ENCODE peak calls at places on chromosomes 12 and 14, in four cellular contexts. Z is A549, L is GM12878, C is K562. D is an unnamed sample.
A peak's percentile ranks its signal among the peaks of the same experiment; 100 is the strongest.

GRCh38 chr12:107317751-107318553 is 224.6 kb upstream of the CRY1 start:
- DNase-seq in L (no peak), Z (peak; percentile 95), C (peak; percentile 85), D (peak; percentile 95)

GRCh38 chr14:105937253-105938054 is 411.1 kb downstream of the TMEM121 start:
- DNase-seq in Z (no peak), L (no peak), C (no peak), D (no peak)

GRCh38 chr14:101226265-101226602 is 322.7 kb upstream of the RTL1 start:
- DNase-seq in Z (no peak), L (no peak), C (no peak), D (no peak)

GRCh38 chr12:102474438-102475064 is 5.8 kb downstream of the IGF1 start:
- DNase-seq in C (peak; percentile 83), L (no peak), Z (no peak), D (no peak)

GRCh38 chr12:2311001-2311778 is 258.4 kb downstream of the CACNA1C start:
- DNase-seq in Z (no peak), C (no peak), L (no peak), D (no peak)

GRCh38 chr12:77727442-77728001 is 103.2 kb upstream of the NAV3 start:
- DNase-seq in L (no peak), Z (no peak), C (no peak), D (no peak)

GRCh38 chr14:58947816-58948440 is 240.5 kb upstream of the DAAM1 start:
- DNase-seq in C (no peak), L (no peak), Z (no peak), D (peak; percentile 12)

GRCh38 chr14:97848351-97848980 is 1051.3 kb downstream of the VRK1 start:
- DNase-seq in C (no peak), L (no peak), Z (no peak), D (no peak)

GRCh38 chr14:74723134-74723533 is 10.2 kb downstream of the FCF1 start:
- DNase-seq in L (no peak), C (no peak), Z (no peak), D (no peak)

GRCh38 chr12:106271575-106272505 is 24.0 kb upstream of the CKAP4 start:
- DNase-seq in C (no peak), L (no peak), Z (no peak), D (no peak)

GRCh38 chr12:100173111-100173510 is 27.5 kb upstream of the ACTR6 start:
- DNase-seq in L (no peak), C (no peak), Z (no peak), D (no peak)

GRCh38 chr12:6460751-6461371 is 9.0 kb downstream of the TAPBPL start:
- DNase-seq in C (no peak), L (peak; percentile 59), Z (no peak), D (no peak)

GRCh38 chr12:32034045-32034444 is 72.6 kb upstream of the BICD1 start:
- DNase-seq in L (no peak), Z (no peak), C (peak; percentile 62), D (no peak)

GRCh38 chr12:112965643-112966042 is 12.7 kb upstream of the OAS2 start:
- DNase-seq in Z (no peak), L (no peak), C (no peak), D (no peak)

GRCh38 chr14:60356921-60357550 is 108.0 kb downstream of the PPM1A start:
- DNase-seq in C (no peak), L (no peak), Z (no peak), D (no peak)

GRCh38 chr12:131894313-131894860 is at the start of gene ULK1:
- DNase-seq in L (peak; percentile 16), Z (peak; percentile 96), C (peak; percentile 92), D (peak; percentile 92)

GRCh38 chr12:131893605-131894312 is 663 bp upstream of the ULK1 start:
- DNase-seq in C (no peak), L (no peak), Z (no peak), D (no peak)

GRCh38 chr12:131895640-131896079 is 1.2 kb downstream of the ULK1 start:
- DNase-seq in Z (no peak), C (peak; percentile 38), L (no peak), D (no peak)

GRCh38 chr12:131894981-131895639 is 688 bp downstream of the ULK1 start:
- DNase-seq in Z (no peak), L (no peak), C (no peak), D (peak; percentile 49)

DNA sequence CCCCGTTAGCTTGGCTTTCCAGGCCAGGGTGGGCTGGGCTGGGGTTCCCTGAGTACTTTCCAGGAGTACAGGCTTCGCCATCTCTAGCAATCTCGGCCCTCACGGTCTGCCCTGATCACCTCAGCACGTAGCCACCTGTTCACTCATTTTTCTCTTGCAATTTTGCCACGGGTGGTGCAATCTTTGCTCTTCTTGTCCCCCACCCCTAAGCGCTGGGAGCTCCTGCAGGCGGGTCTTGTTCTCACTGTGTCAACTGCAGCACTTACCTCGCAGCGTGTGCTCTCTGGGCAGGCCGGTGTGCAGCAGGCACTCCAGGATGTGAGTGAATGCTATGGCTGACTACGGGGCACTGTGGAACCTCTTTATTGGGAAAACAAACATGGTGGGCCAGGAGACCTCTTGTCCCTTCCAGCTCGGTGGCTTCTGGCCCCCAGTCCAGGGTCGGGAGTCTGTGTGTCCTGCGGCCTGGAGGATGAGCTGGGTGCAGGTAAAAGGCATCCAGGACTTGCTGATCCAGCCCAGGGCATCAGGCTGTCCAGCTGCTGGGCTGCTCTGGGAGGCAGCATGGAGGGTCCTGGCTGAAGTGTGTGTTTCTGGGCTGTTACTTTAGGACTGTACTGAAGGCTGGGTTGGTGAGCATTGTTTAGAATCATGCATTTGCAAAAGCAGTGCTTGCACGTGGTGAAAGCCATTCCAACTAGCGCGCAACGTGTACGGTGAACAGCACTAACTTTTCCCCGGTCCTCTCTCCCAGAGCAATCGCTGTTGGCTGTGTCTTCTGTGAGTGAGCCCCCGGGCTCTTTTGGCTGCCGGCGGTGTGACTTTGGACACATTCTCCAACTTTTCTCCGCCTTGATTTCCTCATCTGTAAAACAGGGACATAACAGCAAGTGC is 1.5 kb upstream of the ULK1 start:
- DNase-seq in C (no peak), Z (peak; percentile 4), L (no peak), D (no peak)
- TF ChIP-seq MYC in C (no peak), Z (no peak), L (no peak), D (no peak)

GRCh38 chr14:96304956-96305355 is 48.9 kb downstream of the BDKRB1 start:
- DNase-seq in L (no peak), C (peak; percentile 20), Z (no peak), D (peak; percentile 10)
- TF ChIP-seq CTCF in L (no peak), C (peak; percentile 14), Z (peak; percentile 20), D (peak; percentile 25)

GRCh38 chr12:54587315-54587821 is 1.1 kb downstream of the PPP1R1A start:
- DNase-seq in L (no peak), Z (no peak), C (no peak), D (no peak)
- H3K4me3 ChIP-seq in L (no peak overlapping the region), Z (no peak overlapping the region), C (no peak overlapping the region), D (no peak overlapping the region)

GRCh38 chr14:72614891-72615410 is 278.9 kb downstream of the DPF3 start:
- DNase-seq in Z (no peak), C (no peak), L (no peak), D (no peak)
- TF ChIP-seq MYC in Z (no peak), C (no peak), L (no peak), D (no peak)

DNA sequence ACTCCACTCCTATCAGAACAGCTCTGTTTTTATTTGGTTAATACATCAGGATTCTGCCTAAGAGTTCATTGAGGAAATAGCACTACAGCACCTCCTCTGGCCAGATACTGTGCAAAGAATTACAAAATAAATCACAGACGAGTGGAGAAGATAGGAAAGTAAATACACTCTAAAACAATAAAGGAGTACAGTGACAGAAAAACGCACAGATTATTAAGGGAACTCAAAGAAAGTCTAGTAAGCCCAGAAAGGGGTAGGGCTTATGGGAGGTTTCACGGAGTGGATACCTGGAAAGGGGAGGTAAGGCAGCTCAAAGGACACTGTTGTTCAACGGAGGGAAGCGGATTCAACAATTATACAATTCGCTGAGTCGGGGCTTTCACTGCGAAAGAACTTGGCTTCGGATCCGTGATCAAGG is 5.5 kb downstream of the OR10AD1 start:
- DNase-seq in Z (peak; percentile 51), L (peak; percentile 15), C (peak; percentile 48), D (peak; percentile 49)
- TF ChIP-seq CTCF in Z (peak; percentile 58), L (peak; percentile 40), C (peak; percentile 58), D (peak; percentile 41)

GRCh38 chr12:48789858-48790326 is 1.0 kb upstream of the ADCY6 start:
- DNase-seq in Z (no peak), L (no peak), C (no peak), D (no peak)

GRCh38 chr12:48788852-48789775 is at the start of gene ADCY6:
- DNase-seq in L (no peak), C (no peak), Z (peak; percentile 79), D (peak; percentile 32)

GRCh38 chr12:48787791-48788521 is 933 bp downstream of the ADCY6 start:
- DNase-seq in C (no peak), L (no peak), Z (no peak), D (no peak)

GRCh38 chr12:48786591-48787544 is 2.0 kb downstream of the ADCY6 start:
- DNase-seq in Z (no peak), L (no peak), C (no peak), D (no peak)

DNA sequence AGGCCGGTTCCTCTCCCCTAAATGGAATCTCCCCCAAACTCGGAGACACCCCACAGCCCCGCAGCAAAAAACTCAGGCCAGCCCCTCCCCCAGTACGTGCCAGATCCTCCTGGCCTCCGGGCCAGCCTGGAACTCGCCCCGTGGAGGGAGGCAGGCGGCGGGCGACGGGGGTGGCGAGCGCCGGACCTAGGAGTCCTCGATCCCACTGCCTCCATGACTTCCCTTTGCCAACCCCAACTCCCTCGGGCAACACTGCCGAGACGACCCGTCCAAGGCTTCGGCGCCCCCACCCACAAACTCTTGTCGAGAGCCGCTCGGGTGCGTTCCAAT is 402 bp downstream of the ADCY6 start:
- DNase-seq in L (no peak), Z (no peak), C (no peak), D (no peak)
- H3K4me3 ChIP-seq in L (no peak overlapping the region), Z (peak overlapping the region; percentile 97), C (no peak overlapping the region), D (no peak overlapping the region)

GRCh38 chr12:126676426-126676825 is 1590.5 kb upstream of the TMEM132C start:
- DNase-seq in L (no peak), Z (no peak), C (no peak), D (no peak)
- TF ChIP-seq MYC in L (no peak), Z (no peak), C (no peak), D (no peak)

GRCh38 chr12:128583453-128583852 is 240.3 kb downstream of the SLC15A4 start:
- DNase-seq in C (peak; percentile 3), L (no peak), Z (no peak), D (no peak)
- TF ChIP-seq CTCF in C (no peak), L (peak; percentile 24), Z (no peak), D (no peak)

DNA sequence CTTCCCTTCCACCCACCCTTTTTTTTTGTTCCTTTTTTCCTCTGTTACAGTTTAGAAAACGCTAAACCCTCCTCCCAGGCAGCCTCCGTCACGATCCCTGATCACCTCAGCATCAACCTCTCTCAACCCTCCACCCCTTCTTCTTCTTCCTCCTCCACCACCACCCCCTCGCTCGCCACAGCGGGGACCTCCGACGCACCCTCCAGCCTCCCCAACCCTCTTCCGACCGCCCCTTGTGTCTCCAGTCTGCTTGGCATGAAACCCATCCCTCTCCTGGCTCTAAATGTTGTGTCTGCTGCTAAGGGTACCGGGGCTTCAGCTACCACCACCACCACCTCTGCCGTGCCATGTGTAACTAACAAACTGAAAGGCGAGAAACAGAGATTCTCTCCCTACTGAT is 22.9 kb downstream of the PCBP2 start:
- DNase-seq in C (no peak), Z (no peak), L (no peak), D (no peak)
- H3K4me3 ChIP-seq in C (no peak overlapping the region), Z (no peak overlapping the region), L (no peak overlapping the region), D (no peak overlapping the region)

GRCh38 chr14:68884031-68885030 is 91.5 kb upstream of the ZFP36L1 start:
- DNase-seq in Z (peak; percentile 79), L (no peak), C (no peak), D (no peak)
- TF ChIP-seq MYC in Z (no peak), L (no peak), C (no peak), D (no peak)